ENCODE peak calls at places on chromosome 20, in four cellular contexts. S is A549, I is endothelial cell of umbilical vein, W is GM12878. G is an unnamed sample.
A peak's percentile ranks its signal among the peaks of the same experiment; 100 is the strongest.

GRCh38 chr20:14687317-14687716 is 349.9 kb upstream of the FLRT3 start:
- DNase-seq in I (no peak), W (no peak), S (no peak), G (no peak)

GRCh38 chr20:40956503-40956902 is 72.1 kb upstream of the TOP1 start:
- DNase-seq in W (no peak), I (no peak), S (no peak), G (peak; percentile 42)

GRCh38 chr20:57225830-57226229 is 40.6 kb downstream of the BMP7 start:
- DNase-seq in I (no peak), S (no peak), W (no peak), G (no peak)

GRCh38 chr20:43987531-43987930 is 72.9 kb downstream of the TOX2 start:
- DNase-seq in W (no peak), S (no peak), I (no peak), G (no peak)

GRCh38 chr20:10670521-10671220 is 3.1 kb downstream of the JAG1 start:
- DNase-seq in I (peak; percentile 63), W (peak; percentile 82), S (no peak), G (peak; percentile 58)

GRCh38 chr20:45611054-45611453 is 18.5 kb upstream of the WFDC10A start:
- DNase-seq in S (no peak), I (no peak), W (no peak), G (peak; percentile 96)

GRCh38 chr20:19497064-19497463 is 261.0 kb upstream of the RIN2 start:
- DNase-seq in S (no peak), W (no peak), I (no peak), G (no peak)

GRCh38 chr20:64164123-64164836 is at the start of gene MYT1:
- DNase-seq in W (no peak), I (no peak), S (no peak), G (no peak)

GRCh38 chr20:4192378-4193048 is 177.2 kb upstream of the RNF24 start:
- DNase-seq in S (peak; percentile 86), W (no peak), I (no peak), G (peak; percentile 76)

GRCh38 chr20:41030536-41031242 is 2.1 kb downstream of the TOP1 start:
- DNase-seq in W (no peak), I (peak; percentile 24), S (no peak), G (no peak)

GRCh38 chr20:38108438-38109024 is 56.5 kb downstream of the TGM2 start:
- DNase-seq in I (no peak), S (no peak), W (no peak), G (no peak)

GRCh38 chr20:54491443-54491842 is 16.1 kb downstream of the DOK5 start:
- DNase-seq in W (no peak), I (no peak), S (no peak), G (no peak)

GRCh38 chr20:11445891-11446290 is 471.8 kb upstream of the BTBD3 start:
- DNase-seq in W (no peak), S (no peak), I (no peak), G (no peak)

GRCh38 chr20:605237-605636 is 4.9 kb downstream of the TCF15 start:
- DNase-seq in S (no peak), I (no peak), W (no peak), G (no peak)

GRCh38 chr20:32465092-32465900 is 107.2 kb downstream of the ASXL1 start:
- DNase-seq in S (peak; percentile 88), I (peak; percentile 88), W (no peak), G (no peak)

GRCh38 chr20:49717693-49718092 is 4.0 kb upstream of the B4GALT5 start:
- DNase-seq in I (peak; percentile 7), W (no peak), S (no peak), G (peak; percentile 44)

GRCh38 chr20:62880935-62881661 is 19.5 kb upstream of the TCFL5 start:
- DNase-seq in S (no peak), W (no peak), I (no peak), G (no peak)

GRCh38 chr20:63097336-63097831 is 90.6 kb upstream of the BHLHE23 start:
- DNase-seq in I (no peak), W (no peak), S (no peak), G (no peak)

GRCh38 chr20:47205577-47206123 is 150.8 kb downstream of the ZMYND8 start:
- DNase-seq in W (peak; percentile 31), S (peak; percentile 74), I (peak; percentile 64), G (peak; percentile 61)

GRCh38 chr20:3452690-3453089 is 18.1 kb upstream of the ATRN start:
- DNase-seq in I (no peak), W (peak; percentile 16), S (no peak), G (peak; percentile 30)

GRCh38 chr20:59253325-59253724 is 47.1 kb upstream of the EDN3 start:
- DNase-seq in W (no peak), I (no peak), S (no peak), G (peak; percentile 90)

GRCh38 chr20:33180169-33180568 is 12.2 kb downstream of the BPIFA2 start:
- DNase-seq in S (no peak), I (no peak), W (no peak), G (no peak)

GRCh38 chr20:59749293-59749680 is 144.9 kb downstream of the PHACTR3 start:
- DNase-seq in S (no peak), W (no peak), I (no peak), G (no peak)

DNA sequence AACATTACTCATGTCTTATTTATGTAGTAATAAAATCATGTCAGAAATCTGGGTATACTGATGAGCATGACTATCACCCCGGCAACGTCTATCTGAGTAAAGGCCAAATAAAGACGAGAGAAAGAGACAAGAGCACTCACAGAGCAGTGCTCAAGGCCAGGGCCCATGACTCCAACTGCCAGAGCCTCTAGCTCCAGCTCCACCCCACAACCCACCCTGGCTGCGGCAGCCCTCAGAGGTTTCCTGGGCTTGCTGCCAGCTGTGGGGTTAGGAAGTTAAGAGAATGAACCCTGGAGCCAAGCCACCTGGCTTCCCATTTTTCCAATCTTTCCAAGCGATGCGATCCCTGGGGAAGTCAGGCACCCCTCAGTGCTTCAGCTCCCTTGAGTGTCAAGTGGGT is 92.0 kb upstream of the PAX1 start:
- DNase-seq in S (no peak), W (no peak), I (no peak), G (no peak)
- TF ChIP-seq MYC in S (no peak), W (no peak), I (no peak), G (no peak)

DNA sequence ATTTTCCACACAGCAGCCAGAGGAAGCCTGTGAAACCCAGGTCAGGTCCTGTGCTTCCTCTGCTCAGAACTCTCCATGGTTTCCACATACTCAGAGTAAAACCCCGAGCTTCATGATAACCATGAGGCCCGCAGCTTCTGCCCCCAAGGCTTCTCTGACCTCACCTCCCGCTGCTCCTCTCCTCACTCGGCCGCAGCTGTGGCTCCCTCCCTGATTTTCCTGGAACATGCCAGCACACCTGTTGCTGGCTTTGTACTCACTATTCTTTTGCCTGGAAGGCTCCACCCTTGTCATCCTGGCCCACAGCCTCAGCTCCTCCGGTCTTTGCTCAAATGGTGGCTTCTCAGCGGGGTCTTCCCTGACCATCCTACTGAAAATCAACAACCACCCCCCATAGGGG is 341.7 kb downstream of the PREX1 start:
- DNase-seq in I (no peak), W (no peak), S (no peak), G (no peak)
- TF ChIP-seq POLR2A in I (no peak), W (no peak), S (no peak), G (no peak)

GRCh38 chr20:51696304-51697118 is 71.7 kb downstream of the ATP9A start:
- DNase-seq in S (no peak), W (no peak), I (peak; percentile 65), G (no peak)

GRCh38 chr20:51697119-51697826 is 70.9 kb downstream of the ATP9A start:
- DNase-seq in S (no peak), W (no peak), I (peak; percentile 59), G (no peak)

GRCh38 chr20:51698252-51698651 is 69.9 kb downstream of the ATP9A start:
- DNase-seq in I (no peak), S (no peak), W (no peak), G (no peak)

GRCh38 chr20:51692806-51693400 is 75.3 kb downstream of the ATP9A start:
- DNase-seq in W (no peak), S (no peak), I (no peak), G (no peak)

GRCh38 chr20:51695574-51696303 is 72.5 kb downstream of the ATP9A start:
- DNase-seq in S (peak; percentile 46), I (peak; percentile 96), W (no peak), G (peak; percentile 59)
- TF ChIP-seq MAX in S (no peak), I (no peak), W (no peak), G (no peak)

DNA sequence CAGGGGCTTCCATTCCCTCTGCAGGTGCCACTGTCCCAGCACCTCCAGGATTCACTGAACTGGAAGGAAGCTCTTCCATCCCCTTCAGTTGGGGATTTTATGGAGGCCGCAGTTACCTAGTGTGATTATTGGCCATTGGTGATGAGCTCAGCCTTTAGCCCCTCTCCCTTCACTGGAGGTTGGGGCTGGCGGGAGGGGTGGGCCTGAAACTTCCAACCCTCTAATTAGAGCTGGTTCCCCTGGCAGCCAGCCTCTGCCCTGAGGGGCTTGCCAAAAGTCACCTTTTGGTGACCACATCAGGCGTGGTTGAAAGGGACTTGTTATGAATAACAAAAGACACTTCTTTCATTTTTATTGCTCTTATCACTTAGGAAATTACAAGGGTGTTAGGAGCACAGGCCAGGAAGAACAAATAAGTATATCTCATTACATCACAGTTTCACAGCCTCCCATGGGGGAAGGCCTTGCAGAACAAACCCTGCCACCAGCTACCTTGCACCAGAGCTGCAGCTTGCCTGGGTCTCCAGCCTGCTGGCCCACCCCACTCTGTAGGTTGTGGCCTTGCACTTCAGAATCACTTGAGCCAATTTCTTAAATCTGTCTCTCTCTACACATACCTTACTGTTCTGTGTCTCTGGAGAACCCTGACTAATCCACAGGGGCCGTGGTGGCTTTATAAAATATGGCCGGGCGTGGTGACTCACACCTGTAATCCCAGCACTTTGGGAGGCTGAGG is 5.0 kb downstream of the PYGB start:
- DNase-seq in I (no peak), S (no peak), W (no peak), G (peak; percentile 73)
- TF ChIP-seq MYC in I (no peak), S (no peak), W (no peak), G (no peak)

GRCh38 chr20:34515484-34516037 is 661 bp upstream of the DYNLRB1 start:
- DNase-seq in W (peak; percentile 56), S (peak; percentile 48), I (no peak), G (peak; percentile 79)

GRCh38 chr20:34516874-34517542 is 786 bp downstream of the DYNLRB1 start:
- DNase-seq in S (no peak), I (no peak), W (no peak), G (peak; percentile 61)

GRCh38 chr20:34512955-34513419 is 3.2 kb upstream of the DYNLRB1 start:
- DNase-seq in I (no peak), S (peak; percentile 54), W (no peak), G (no peak)

GRCh38 chr20:34516038-34516873 is at the start of gene DYNLRB1:
- DNase-seq in I (peak; percentile 98), W (peak; percentile 68), S (peak; percentile 96), G (peak; percentile 95)

GRCh38 chr20:34514897-34515483 is 1.2 kb upstream of the DYNLRB1 start:
- DNase-seq in S (no peak), W (no peak), I (peak; percentile 54), G (no peak)
- TF ChIP-seq POLR2A in S (no peak), W (no peak), I (no peak), G (no peak)